ENCODE peak calls at places on chromosomes 5 and 9, in five cellular contexts. F, G, S, W and O are unnamed samples. For H3K4me1 and H3K36me3, the result is how much of the 10 kb centered on the place peaks cover.

GRCh38 chr5:149358294-149358651 is 427 bp downstream of the PCYOX1L start:
- DNase-seq in G (peak), S (peak), W (peak), F (peak), O (no peak)

GRCh38 chr5:59999056-59999455 is 105.5 kb upstream of the PDE4D start:
- DNase-seq in F (no peak), S (no peak), W (no peak), G (no peak), O (no peak)

GRCh38 chr5:179606071-179606909 is 17.2 kb downstream of the HNRNPH1 start:
- DNase-seq in F (no peak), G (no peak), S (no peak), W (no peak), O (no peak)

GRCh38 chr9:112261133-112261532 is 72.3 kb downstream of the PTBP3 start:
- DNase-seq in W (no peak), G (no peak), F (no peak), S (no peak), O (no peak)

GRCh38 chr9:132268725-132269352 is 85.9 kb downstream of the SETX start:
- DNase-seq in W (peak), S (peak), G (peak), F (peak), O (no peak)

GRCh38 chr5:159161361-159162214 is 47.8 kb downstream of the RNF145 start:
- DNase-seq in W (no peak), G (peak), F (no peak), S (no peak), O (no peak)

GRCh38 chr5:111699324-111699723 is 57.7 kb downstream of the NREP start:
- DNase-seq in G (no peak), F (no peak), S (no peak), W (no peak), O (no peak)

GRCh38 chr5:179407191-179408175 is 62.2 kb upstream of the ADAMTS2 start:
- DNase-seq in W (no peak), F (no peak), G (peak), S (no peak), O (no peak)

GRCh38 chr5:167934561-167934971 is 356.9 kb upstream of the WWC1 start:
- DNase-seq in W (no peak), F (no peak), S (no peak), G (peak), O (no peak)

GRCh38 chr5:138264183-138264582 is 10.2 kb downstream of the GFRA3 start:
- DNase-seq in G (no peak), W (no peak), S (no peak), F (no peak), O (no peak)

GRCh38 chr9:113624721-113625120 is 161.2 kb downstream of the RGS3 start:
- DNase-seq in F (no peak), S (no peak), W (no peak), G (peak), O (no peak)

GRCh38 chr9:16626577-16627130 is 243.8 kb downstream of the BNC2 start:
- DNase-seq in G (peak), F (no peak), W (no peak), S (no peak), O (no peak)

GRCh38 chr9:82410306-82410705 is 421.7 kb downstream of the SPATA31D1 start:
- DNase-seq in W (no peak), G (peak), S (no peak), F (no peak), O (no peak)

GRCh38 chr5:72486371-72486770 is 20.8 kb downstream of the ZNF366 start:
- DNase-seq in F (no peak), S (no peak), G (peak), W (no peak), O (no peak)

GRCh38 chr5:88881566-88881965 is 1.4 kb downstream of the MEF2C start:
- DNase-seq in S (peak), F (no peak), G (peak), W (no peak), O (no peak)

GRCh38 chr5:32934529-32934928 is 223.4 kb downstream of the NPR3 start:
- DNase-seq in S (no peak), G (no peak), W (no peak), F (no peak), O (no peak)

GRCh38 chr5:93342563-93343061 is 238.4 kb downstream of the NR2F1-AS1 start:
- DNase-seq in W (no peak), F (no peak), G (no peak), S (no peak), O (no peak)

GRCh38 chr5:73265641-73266040 is 92.6 kb downstream of the TMEM174 start:
- DNase-seq in S (no peak), W (no peak), G (peak), F (no peak), O (no peak)

GRCh38 chr5:98768160-98769005 is 5.1 kb upstream of the RGMB start:
- DNase-seq in W (no peak), F (no peak), G (peak), S (peak), O (no peak)

GRCh38 chr9:131233989-131234388 is 42.3 kb downstream of the FAM78A start:
- DNase-seq in F (no peak), G (no peak), W (no peak), S (no peak), O (no peak)

GRCh38 chr5:180343846-180344327 is 9.2 kb downstream of the GFPT2 start:
- DNase-seq in F (peak), G (peak), W (no peak), S (peak), O (no peak)

GRCh38 chr5:161023591-161023990 is 171.6 kb upstream of the ATP10B start:
- DNase-seq in G (no peak), S (no peak), W (no peak), F (no peak), O (no peak)

GRCh38 chr5:16577677-16578076 is 39.1 kb downstream of the RETREG1 start:
- DNase-seq in F (no peak), G (no peak), S (no peak), W (no peak), O (no peak)

GRCh38 chr9:25724424-25724823 is 46.2 kb upstream of the TUSC1 start:
- DNase-seq in S (no peak), F (no peak), G (peak), W (no peak), O (no peak)

GRCh38 chr5:178114325-178115135 is 1.2 kb downstream of the N4BP3 start:
- DNase-seq in F (no peak), S (peak), G (peak), W (peak), O (no peak)
- H3K4me1 ChIP-seq in F (under half), S (under half), G (under half), W (half or more), O (half or more)

GRCh38 chr9:98016137-98016680 is 33.1 kb downstream of the ANP32B start:
- DNase-seq in W (no peak), S (no peak), F (no peak), G (no peak), O (no peak)
- H3K36me3 ChIP-seq in W (under half), S (under half), F (under half), G (half or more), O (half or more)

DNA sequence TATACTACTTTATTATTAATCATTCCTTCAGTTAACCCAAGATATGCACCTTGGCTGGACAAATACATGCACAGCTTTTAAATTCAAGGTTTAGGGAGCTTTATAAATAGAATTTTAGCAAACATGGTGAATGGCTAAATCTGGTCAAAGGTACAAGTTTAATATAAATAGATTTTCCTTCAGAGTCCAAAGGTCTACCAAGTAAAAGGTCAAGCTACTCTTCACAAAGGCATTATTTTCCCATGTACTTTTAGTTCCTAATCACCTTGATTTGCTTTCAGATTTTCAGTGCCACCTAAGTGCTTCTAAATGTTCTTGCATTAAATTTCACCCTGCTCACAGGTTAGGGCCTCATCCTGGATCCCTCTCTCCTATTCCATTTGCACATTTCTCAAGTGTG is 459.5 kb upstream of the ITGA1 start:
- DNase-seq in G (no peak), S (no peak), W (no peak), F (no peak), O (no peak)
- H3K4me1 ChIP-seq in G (under half), S (under half), W (under half), F (under half), O (under half)

GRCh38 chr9:27505744-27506161 is 18.3 kb upstream of the IFNK start:
- DNase-seq in G (no peak), S (no peak), W (no peak), F (no peak), O (no peak)
- H3K36me3 ChIP-seq in G (under half), S (under half), W (under half), F (under half), O (under half)

GRCh38 chr5:66881475-66882161 is 285.4 kb downstream of the MAST4 start:
- DNase-seq in G (peak), W (no peak), S (no peak), F (no peak), O (no peak)
- H3K4me1 ChIP-seq in G (under half), W (under half), S (under half), F (under half), O (half or more)